ENCODE peak calls at places on chromosomes 11 and 22, in ten cellular contexts. T, R, M, X, P, J, W, G, F and Y are unnamed samples.
A peak's percentile ranks its signal among the peaks of the same experiment; 100 is the strongest.

GRCh38 chr11:69788956-69789355 is 13.8 kb upstream of the FGF4 start:
- DNase-seq in T (no peak), M (no peak), F (no peak), P (no peak), W (no peak), R (no peak), G (no peak), X (no peak), J (no peak), Y (no peak)

GRCh38 chr11:60498853-60499252 is 6.3 kb downstream of the MS4A12 start:
- DNase-seq in T (no peak), F (no peak), G (no peak), P (no peak), R (no peak), J (no peak), X (no peak), M (no peak), W (no peak), Y (peak; percentile 60)

GRCh38 chr22:31089101-31090100 is 8.3 kb downstream of the SMTN start:
- DNase-seq in R (no peak), G (no peak), P (no peak), M (peak; percentile 22), J (peak; percentile 78), F (no peak), T (peak; percentile 14), W (no peak), X (no peak), Y (peak; percentile 61)

GRCh38 chr11:90476442-90477007 is 253.7 kb upstream of the CHORDC1 start:
- DNase-seq in P (peak; percentile 7), G (peak; percentile 77), J (peak; percentile 43), T (no peak), R (no peak), M (no peak), W (no peak), F (no peak), X (peak; percentile 12), Y (peak; percentile 32)

GRCh38 chr22:49867303-49868250 is 13.9 kb downstream of the ZBED4 start:
- DNase-seq in R (no peak), W (peak; percentile 51), P (no peak), T (no peak), M (no peak), G (no peak), F (no peak), J (no peak), X (no peak), Y (no peak)

GRCh38 chr11:106398396-106399074 is 321.1 kb downstream of the AASDHPPT start:
- DNase-seq in G (no peak), M (no peak), T (no peak), W (no peak), X (peak; percentile 9), P (no peak), J (no peak), R (no peak), F (peak; percentile 11), Y (peak; percentile 24)

GRCh38 chr11:117180020-117180419 is 1.5 kb downstream of the SIDT2 start:
- DNase-seq in G (peak; percentile 31), J (no peak), T (no peak), X (no peak), R (no peak), F (no peak), W (no peak), P (no peak), M (no peak), Y (no peak)

GRCh38 chr11:8384199-8384821 is 120.6 kb upstream of the LMO1 start:
- DNase-seq in T (no peak), M (no peak), J (no peak), F (peak; percentile 1), X (peak; percentile 85), R (no peak), P (no peak), W (no peak), G (peak; percentile 69), Y (peak; percentile 96)

GRCh38 chr11:114291847-114292680 is 4.1 kb upstream of the NNMT start:
- DNase-seq in W (no peak), M (no peak), R (no peak), X (peak; percentile 72), G (no peak), P (no peak), F (peak; percentile 41), J (no peak), T (no peak), Y (no peak)

GRCh38 chr22:50305658-50306566 is 1.5 kb downstream of the PLXNB2 start:
- DNase-seq in J (no peak), G (peak; percentile 53), P (no peak), R (no peak), X (peak; percentile 90), W (peak; percentile 94), T (peak; percentile 67), F (peak; percentile 77), M (peak; percentile 45), Y (peak; percentile 98)

GRCh38 chr11:47915407-47916137 is 64.8 kb upstream of the PTPRJ start:
- DNase-seq in P (no peak), X (no peak), M (no peak), G (no peak), J (no peak), T (no peak), W (no peak), R (no peak), F (no peak), Y (no peak)

GRCh38 chr11:5289696-5290095 is 12.1 kb downstream of the OR51B4 start:
- DNase-seq in R (no peak), P (no peak), J (no peak), W (no peak), G (no peak), X (no peak), M (no peak), F (no peak), T (no peak), Y (no peak)

GRCh38 chr22:37749831-37750595 is 53.2 kb downstream of the TRIOBP start:
- DNase-seq in G (peak; percentile 36), X (no peak), F (no peak), J (no peak), M (no peak), W (no peak), T (no peak), R (no peak), P (no peak), Y (peak; percentile 81)

GRCh38 chr11:125102544-125102943 is 8.9 kb downstream of the TMEM218 start:
- DNase-seq in F (no peak), X (no peak), P (no peak), G (no peak), J (no peak), M (no peak), T (no peak), W (no peak), R (no peak), Y (no peak)

GRCh38 chr11:117143390-117143789 is 697 bp upstream of the PAFAH1B2 start:
- DNase-seq in J (no peak), W (no peak), G (peak; percentile 56), R (no peak), P (no peak), X (peak; percentile 43), F (no peak), T (no peak), M (peak; percentile 3), Y (peak; percentile 79)

GRCh38 chr11:32838505-32839274 is 9.0 kb downstream of the PRRG4 start:
- DNase-seq in W (no peak), P (no peak), M (no peak), R (no peak), G (no peak), J (no peak), T (no peak), X (peak; percentile 48), F (no peak), Y (no peak)

GRCh38 chr11:70713988-70714665 is 315.8 kb downstream of the CTTN start:
- DNase-seq in J (no peak), X (no peak), R (no peak), W (peak; percentile 41), F (no peak), T (no peak), G (peak; percentile 97), P (no peak), M (no peak), Y (peak; percentile 16)

GRCh38 chr22:20238567-20239062 is 29.5 kb downstream of the RTN4R start:
- DNase-seq in X (peak; percentile 9), P (peak; percentile 46), G (peak; percentile 75), T (no peak), R (peak; percentile 57), J (peak; percentile 77), F (no peak), W (no peak), M (no peak), Y (peak; percentile 71)

GRCh38 chr11:92976681-92977080 is 7.2 kb downstream of the MTNR1B start:
- DNase-seq in F (no peak), X (no peak), M (no peak), J (no peak), G (no peak), T (no peak), R (no peak), P (no peak), W (no peak), Y (no peak)

GRCh38 chr11:48064306-48064705 is 83.9 kb downstream of the PTPRJ start:
- DNase-seq in J (no peak), G (no peak), F (peak; percentile 46), M (no peak), T (no peak), X (peak; percentile 50), W (no peak), R (no peak), P (no peak), Y (no peak)

GRCh38 chr11:65066805-65067291 is 8.5 kb upstream of the NAALADL1 start:
- DNase-seq in P (no peak), G (no peak), X (no peak), M (no peak), T (no peak), W (no peak), J (peak; percentile 41), R (no peak), F (no peak), Y (no peak)

GRCh38 chr11:31656051-31656450 is 146.5 kb downstream of the ELP4 start:
- DNase-seq in G (no peak), M (no peak), T (no peak), R (no peak), P (no peak), X (no peak), J (no peak), F (no peak), W (no peak), Y (no peak)

GRCh38 chr11:13550761-13551160 is 55.0 kb upstream of the PTH start:
- DNase-seq in M (no peak), R (no peak), W (no peak), F (no peak), T (no peak), P (no peak), X (no peak), G (no peak), J (no peak), Y (no peak)

GRCh38 chr11:72083414-72083813 is 2.8 kb downstream of the LRRC51 start:
- DNase-seq in X (no peak), W (no peak), G (no peak), F (no peak), P (no peak), T (no peak), R (no peak), J (no peak), M (no peak), Y (no peak)

GRCh38 chr11:112113539-112114457 is 27.1 kb downstream of the SDHD start:
- DNase-seq in T (no peak), G (peak; percentile 76), X (peak; percentile 69), W (no peak), M (no peak), J (no peak), F (no peak), R (no peak), P (no peak), Y (no peak)

GRCh38 chr11:111414267-111414931 is 35.3 kb upstream of the POU2AF1 start:
- DNase-seq in P (no peak), W (no peak), F (no peak), M (no peak), G (no peak), T (no peak), J (no peak), R (no peak), X (no peak), Y (no peak)